ENCODE peak calls at places on chromosome 6, in six cellular contexts. V, D, U, L, A and N are unnamed samples.

GRCh38 chr6:97885230-97885772 is 602.3 kb upstream of the MMS22L start:
- ATAC-seq in V (no peak), D (no peak), U (no peak), L (no peak), A (no peak), N (no peak)

GRCh38 chr6:16683524-16684194 is 77.6 kb downstream of the ATXN1 start:
- ATAC-seq in V (peak), D (peak), U (peak), L (no peak), A (peak), N (peak)

GRCh38 chr6:96784650-96785049 is 52.6 kb downstream of the GPR63 start:
- ATAC-seq in V (no peak), D (no peak), U (no peak), L (peak), A (no peak), N (no peak)

GRCh38 chr6:87633851-87634250 is 43.9 kb downstream of the ORC3 start:
- ATAC-seq in V (no peak), D (no peak), U (no peak), L (no peak), A (peak), N (no peak)

GRCh38 chr6:132063738-132064137 is 112.6 kb upstream of the CCN2 start:
- ATAC-seq in V (peak), D (peak), U (peak), L (no peak), A (no peak), N (peak)

GRCh38 chr6:133394630-133395029 is 153.5 kb downstream of the EYA4 start:
- ATAC-seq in V (no peak), D (no peak), U (no peak), L (no peak), A (no peak), N (no peak)

GRCh38 chr6:111838749-111839484 is 34.3 kb downstream of the FYN start:
- ATAC-seq in V (no peak), D (no peak), U (no peak), L (no peak), A (peak), N (no peak)

GRCh38 chr6:35668096-35668495 is 20.6 kb downstream of the FKBP5 start:
- ATAC-seq in V (no peak), D (no peak), U (no peak), L (no peak), A (no peak), N (no peak)

GRCh38 chr6:157661652-157662051 is 161.4 kb upstream of the SNX9 start:
- ATAC-seq in V (no peak), D (no peak), U (no peak), L (no peak), A (no peak), N (no peak)

GRCh38 chr6:52356017-52356416 is 5.9 kb upstream of the PAQR8 start:
- ATAC-seq in V (no peak), D (no peak), U (no peak), L (peak), A (no peak), N (no peak)

GRCh38 chr6:160093946-160094345 is 27.7 kb upstream of the SLC22A1 start:
- ATAC-seq in V (no peak), D (no peak), U (no peak), L (no peak), A (no peak), N (no peak)

GRCh38 chr6:105669232-105669631 is 266.4 kb upstream of the PREP start:
- ATAC-seq in V (no peak), D (no peak), U (no peak), L (no peak), A (no peak), N (no peak)

GRCh38 chr6:155638200-155638599 is 182.6 kb upstream of the NOX3 start:
- ATAC-seq in V (no peak), D (no peak), U (no peak), L (no peak), A (no peak), N (no peak)

GRCh38 chr6:157756708-157757429 is 66.2 kb upstream of the SNX9 start:
- ATAC-seq in V (peak), D (peak), U (peak), L (peak), A (peak), N (peak)

GRCh38 chr6:112184996-112185395 is 69.4 kb downstream of the LAMA4 start:
- ATAC-seq in V (no peak), D (no peak), U (no peak), L (no peak), A (no peak), N (peak)

GRCh38 chr6:75930954-75931689 is 141.3 kb downstream of the IMPG1 start:
- ATAC-seq in V (no peak), D (no peak), U (peak), L (no peak), A (no peak), N (no peak)

GRCh38 chr6:102075539-102075938 is 682.0 kb downstream of the GRIK2 start:
- ATAC-seq in V (no peak), D (no peak), U (no peak), L (no peak), A (no peak), N (no peak)

DNA sequence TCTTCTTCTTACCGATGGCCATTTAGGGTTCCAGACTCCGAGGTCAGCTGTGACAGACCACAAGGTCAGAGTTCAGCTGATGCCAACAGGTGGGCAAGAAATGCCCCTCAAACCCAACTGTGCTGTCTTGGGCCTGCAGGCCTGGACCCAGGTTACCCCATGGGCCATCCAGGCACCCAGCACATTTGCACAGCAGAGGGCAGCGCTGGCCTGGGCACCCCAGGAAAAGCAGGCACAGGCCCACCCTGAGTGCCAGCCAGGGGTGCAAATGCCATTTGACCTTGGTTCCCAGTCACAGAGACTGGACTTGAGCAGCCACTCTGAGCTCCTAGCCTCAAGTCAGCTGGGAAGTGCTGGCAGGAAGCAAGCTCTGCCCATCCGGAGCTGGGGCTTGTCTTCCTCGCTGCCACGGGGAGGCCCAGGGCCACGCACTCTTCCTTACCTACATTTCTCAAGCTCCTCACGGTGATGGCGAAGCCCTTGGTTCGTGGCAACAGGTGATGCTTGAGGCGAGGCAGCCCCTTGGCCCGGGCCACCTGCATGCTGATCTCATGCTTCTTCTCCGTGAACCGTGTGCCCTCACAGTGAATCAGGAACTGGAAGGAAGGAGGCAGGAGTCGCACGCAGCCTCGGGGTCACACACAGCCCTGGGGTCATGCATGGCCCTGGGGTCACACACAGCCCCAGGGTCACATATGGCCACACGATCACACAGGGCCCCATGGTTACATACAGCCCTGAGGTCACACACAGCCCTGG is 120.8 kb downstream of the AGPAT4 start:
- ATAC-seq in V (peak), D (no peak), U (peak), L (peak), A (peak), N (peak)
- TF ChIP-seq CTCF in V (peak), D (peak), U (peak), L (peak), A (no peak), N (peak)

GRCh38 chr6:113734886-113735481 is 122.2 kb upstream of the MARCKS start:
- ATAC-seq in V (no peak), D (no peak), U (no peak), L (no peak), A (no peak), N (no peak)

GRCh38 chr6:113733386-113733785 is 123.8 kb upstream of the MARCKS start:
- ATAC-seq in V (no peak), D (no peak), U (no peak), L (no peak), A (no peak), N (no peak)

GRCh38 chr6:113731528-113731927 is 125.6 kb upstream of the MARCKS start:
- ATAC-seq in V (no peak), D (no peak), U (no peak), L (no peak), A (no peak), N (no peak)

GRCh38 chr6:113735487-113735886 is 121.7 kb upstream of the MARCKS start:
- ATAC-seq in V (no peak), D (no peak), U (no peak), L (no peak), A (no peak), N (no peak)

DNA sequence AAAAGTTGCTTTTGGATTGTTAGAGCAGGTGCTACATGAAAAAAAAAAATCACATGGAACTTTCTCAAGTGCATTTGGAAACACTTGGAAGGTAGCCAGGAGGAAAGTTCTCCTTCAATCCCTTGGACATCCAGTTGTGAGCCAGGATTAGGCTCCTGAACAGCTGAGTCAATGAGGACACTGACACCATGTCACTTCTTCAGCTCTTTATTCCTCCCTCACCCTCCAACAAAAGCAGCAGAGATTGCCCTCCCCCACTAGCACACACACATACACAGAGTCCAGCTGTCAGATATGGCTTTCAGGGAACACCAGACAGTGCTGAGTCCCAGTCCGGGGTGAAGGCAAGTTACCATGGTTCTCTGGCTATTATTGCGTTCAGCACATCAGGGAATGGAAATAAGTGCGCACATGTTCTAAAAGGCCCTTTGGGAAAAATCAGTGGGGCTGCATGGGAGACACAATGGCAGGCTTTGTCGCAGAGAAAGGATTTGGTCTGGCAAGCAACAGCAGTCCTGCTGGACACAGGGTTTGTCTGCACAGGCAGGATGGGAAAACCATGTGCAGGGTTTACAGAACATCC is 124.7 kb upstream of the MARCKS start:
- ATAC-seq in V (no peak), D (no peak), U (peak), L (no peak), A (no peak), N (peak)
- TF ChIP-seq EP300 in V (no peak), D (no peak), U (no peak), L (no peak), A (no peak), N (no peak)

GRCh38 chr6:150212745-150213144 is 69.9 kb downstream of the PPP1R14C start:
- ATAC-seq in V (no peak), D (no peak), U (no peak), L (peak), A (no peak), N (no peak)
- TF ChIP-seq POLR2A in V (no peak), D (no peak), U (no peak), L (no peak), A (no peak), N (no peak)

GRCh38 chr6:34064675-34065074 is 81.2 kb downstream of the GRM4 start:
- ATAC-seq in V (no peak), D (no peak), U (no peak), L (no peak), A (no peak), N (no peak)
- TF ChIP-seq CTCF in V (no peak), D (no peak), U (no peak), L (no peak), A (no peak), N (no peak)

GRCh38 chr6:44094403-44095242 is 32.6 kb downstream of the MRPL14 start:
- ATAC-seq in V (no peak), D (no peak), U (peak), L (no peak), A (no peak), N (no peak)

GRCh38 chr6:44100088-44100550 is 27.1 kb downstream of the MRPL14 start:
- ATAC-seq in V (peak), D (peak), U (peak), L (peak), A (peak), N (no peak)

GRCh38 chr6:44099192-44099591 is 28.1 kb downstream of the MRPL14 start:
- ATAC-seq in V (no peak), D (no peak), U (peak), L (no peak), A (no peak), N (no peak)

GRCh38 chr6:44096615-44097014 is 30.6 kb downstream of the MRPL14 start:
- ATAC-seq in V (peak), D (peak), U (peak), L (peak), A (peak), N (peak)

GRCh38 chr6:44097782-44098317 is 29.4 kb downstream of the MRPL14 start:
- ATAC-seq in V (no peak), D (no peak), U (no peak), L (no peak), A (no peak), N (no peak)
- TF ChIP-seq EP300 in V (no peak), D (no peak), U (no peak), L (no peak), A (no peak), N (no peak)

GRCh38 chr6:106745824-106746610 is 116.6 kb downstream of the QRSL1 start:
- ATAC-seq in V (peak), D (peak), U (no peak), L (no peak), A (no peak), N (no peak)

GRCh38 chr6:106746660-106747059 is 117.3 kb downstream of the QRSL1 start:
- ATAC-seq in V (peak), D (peak), U (no peak), L (no peak), A (no peak), N (no peak)

GRCh38 chr6:106748547-106749207 is 119.3 kb downstream of the QRSL1 start:
- ATAC-seq in V (no peak), D (no peak), U (peak), L (peak), A (no peak), N (no peak)

GRCh38 chr6:106745396-106745795 is 116.0 kb downstream of the QRSL1 start:
- ATAC-seq in V (no peak), D (no peak), U (no peak), L (no peak), A (no peak), N (no peak)

DNA sequence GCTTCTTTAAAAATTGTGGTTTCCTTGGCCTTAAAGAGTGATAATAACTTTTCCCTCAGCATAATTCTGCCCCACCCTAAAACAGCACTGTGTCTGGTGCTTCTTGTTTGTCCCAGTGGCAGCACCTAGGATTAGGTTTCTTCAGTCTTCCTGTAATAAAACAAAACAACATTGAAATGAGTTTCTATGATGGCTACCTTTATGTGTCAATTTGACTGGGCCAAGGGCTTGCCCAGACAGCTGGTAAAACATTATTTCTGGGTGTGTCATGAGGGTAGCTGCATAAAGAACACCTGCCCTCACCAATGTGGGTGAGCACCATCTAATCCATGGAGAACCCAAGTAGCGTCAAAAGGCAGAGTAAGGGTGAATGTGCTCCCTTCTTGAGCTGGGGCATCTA is 117.8 kb downstream of the QRSL1 start:
- ATAC-seq in V (peak), D (no peak), U (no peak), L (no peak), A (no peak), N (no peak)
- TF ChIP-seq POLR2A in V (no peak), D (no peak), U (no peak), L (no peak), A (no peak), N (no peak)

GRCh38 chr6:142746524-142746923 is 198.5 kb downstream of the HIVEP2 start:
- ATAC-seq in V (peak), D (no peak), U (peak), L (peak), A (peak), N (no peak)
- TF ChIP-seq CTCF in V (peak), D (peak), U (peak), L (peak), A (peak), N (peak)